ENCODE peak calls at places on chromosome X, in four cellular contexts. U, D, S and O are unnamed samples.

GRCh38 chrX:100681581-100681980 is 37.6 kb downstream of the SRPX2 start:
- DNase-seq in S (peak), D (no peak), U (no peak), O (no peak)

GRCh38 chrX:147573266-147573665 is 338.5 kb upstream of the FMR1 start:
- DNase-seq in D (no peak), S (no peak), U (no peak), O (no peak)

GRCh38 chrX:145475725-145476124 is 228.4 kb downstream of the SPANXN1 start:
- DNase-seq in D (no peak), S (no peak), U (no peak), O (no peak)

GRCh38 chrX:49179358-49179757 is 6.8 kb downstream of the PRICKLE3 start:
- DNase-seq in U (no peak), S (no peak), D (no peak), O (no peak)

GRCh38 chrX:68684291-68684918 is 36.9 kb downstream of the STARD8 start:
- DNase-seq in U (no peak), D (no peak), S (peak), O (peak)

GRCh38 chrX:132435222-132435621 is 53.6 kb downstream of the MBNL3 start:
- DNase-seq in D (no peak), S (no peak), U (no peak), O (no peak)

GRCh38 chrX:41302293-41302868 is 31.6 kb upstream of the DDX3X start:
- DNase-seq in S (peak), D (no peak), U (no peak), O (no peak)

GRCh38 chrX:645024-645376 is 14.4 kb downstream of the SHOX start:
- DNase-seq in D (no peak), S (no peak), U (no peak), O (no peak)

GRCh38 chrX:68808686-68809357 is 20.0 kb upstream of the EFNB1 start:
- DNase-seq in S (peak), U (no peak), D (no peak), O (no peak)

GRCh38 chrX:48472851-48473717 is 2.9 kb upstream of the FTSJ1 start:
- DNase-seq in S (no peak), U (no peak), D (no peak), O (no peak)

GRCh38 chrX:154986826-154987575 is 35.5 kb downstream of the F8 start:
- DNase-seq in U (no peak), D (no peak), S (peak), O (no peak)